ENCODE peak calls at places on chromosomes 3 and 15, in seven cellular contexts. T is A673, E is A549, G is psoas muscle, H is breast epithelium, Y is pancreas, F is keratinocyte. U is an unnamed sample.

GRCh38 chr3:63309780-63310179 is 31.7 kb downstream of the SYNPR start:
- DNase-seq in E (no peak), Y (no peak), F (no peak), G (no peak), T (no peak), H (no peak), U (no peak)

GRCh38 chr15:76815421-76815820 is 89.7 kb downstream of the SCAPER start:
- DNase-seq in F (no peak), G (no peak), H (no peak), T (no peak), E (no peak), Y (no peak), U (no peak)

GRCh38 chr3:59451041-59451763 is 401.4 kb upstream of the CFAP20DC start:
- DNase-seq in G (no peak), H (no peak), E (no peak), T (no peak), Y (no peak), F (no peak), U (peak)

GRCh38 chr3:54536450-54536849 is 391.4 kb downstream of the LRTM1 start:
- DNase-seq in E (no peak), G (no peak), Y (no peak), H (no peak), F (no peak), T (no peak), U (no peak)

GRCh38 chr3:31544634-31545033 is 11.9 kb downstream of the STT3B start:
- DNase-seq in Y (no peak), G (peak), T (no peak), E (no peak), F (no peak), H (no peak), U (no peak)

GRCh38 chr15:69754313-69754712 is 301.7 kb downstream of the RPLP1 start:
- DNase-seq in H (no peak), Y (no peak), E (no peak), T (no peak), G (no peak), F (no peak), U (no peak)

GRCh38 chr3:31377045-31377642 is 155.6 kb upstream of the STT3B start:
- DNase-seq in T (no peak), Y (peak), G (no peak), F (peak), H (no peak), E (peak), U (peak)

GRCh38 chr3:73137736-73138403 is 76.4 kb downstream of the EBLN2 start:
- DNase-seq in F (no peak), H (no peak), E (no peak), Y (no peak), T (no peak), G (no peak), U (no peak)

GRCh38 chr15:63509933-63510547 is 5.6 kb downstream of the USP3 start:
- DNase-seq in E (no peak), H (no peak), F (no peak), T (peak), G (no peak), Y (no peak), U (no peak)

GRCh38 chr15:53658827-53659226 is 100.6 kb downstream of the WDR72 start:
- DNase-seq in T (no peak), G (no peak), F (no peak), Y (no peak), H (no peak), E (no peak), U (no peak)

GRCh38 chr3:47824541-47825473 is 21.9 kb downstream of the DHX30 start:
- DNase-seq in H (peak), T (peak), G (peak), F (peak), Y (peak), E (peak), U (no peak)

GRCh38 chr15:90872481-90873184 is 4.2 kb downstream of the FURIN start:
- DNase-seq in T (peak), Y (peak), F (no peak), E (no peak), G (peak), H (no peak), U (no peak)

GRCh38 chr3:182233957-182234356 is 522.2 kb downstream of the SOX2 start:
- DNase-seq in F (no peak), G (no peak), T (peak), H (no peak), E (no peak), Y (no peak), U (peak)

GRCh38 chr3:30081904-30082303 is 524.5 kb upstream of the TGFBR2 start:
- DNase-seq in E (no peak), G (no peak), Y (no peak), T (no peak), H (no peak), F (no peak), U (no peak)

GRCh38 chr3:119702530-119703527 is at the start of gene CFAP91:
- DNase-seq in F (peak), T (peak), Y (peak), G (peak), H (peak), E (peak), U (peak)

GRCh38 chr15:90145259-90145658 is 43.0 kb upstream of the IDH2 start:
- DNase-seq in G (no peak), Y (peak), F (no peak), H (no peak), E (no peak), T (no peak), U (no peak)

GRCh38 chr15:99447497-99448371 is 118.0 kb upstream of the MEF2A start:
- DNase-seq in Y (no peak), E (no peak), T (no peak), H (peak), F (no peak), G (no peak), U (no peak)

GRCh38 chr3:108106449-108106848 is 15.6 kb upstream of the CD47 start:
- DNase-seq in T (no peak), F (no peak), H (no peak), G (no peak), Y (no peak), E (no peak), U (no peak)

GRCh38 chr3:98581474-98581873 is 11.9 kb downstream of the CPOX start:
- DNase-seq in F (no peak), H (no peak), E (no peak), Y (no peak), G (no peak), T (no peak), U (no peak)

GRCh38 chr3:184175506-184175905 is 851 bp downstream of the AP2M1 start:
- DNase-seq in G (no peak), F (no peak), T (no peak), Y (no peak), H (no peak), E (no peak), U (no peak)

GRCh38 chr3:40387001-40387894 is at the start of gene ENTPD3:
- DNase-seq in T (peak), F (no peak), G (no peak), Y (peak), E (no peak), H (no peak), U (peak)

DNA sequence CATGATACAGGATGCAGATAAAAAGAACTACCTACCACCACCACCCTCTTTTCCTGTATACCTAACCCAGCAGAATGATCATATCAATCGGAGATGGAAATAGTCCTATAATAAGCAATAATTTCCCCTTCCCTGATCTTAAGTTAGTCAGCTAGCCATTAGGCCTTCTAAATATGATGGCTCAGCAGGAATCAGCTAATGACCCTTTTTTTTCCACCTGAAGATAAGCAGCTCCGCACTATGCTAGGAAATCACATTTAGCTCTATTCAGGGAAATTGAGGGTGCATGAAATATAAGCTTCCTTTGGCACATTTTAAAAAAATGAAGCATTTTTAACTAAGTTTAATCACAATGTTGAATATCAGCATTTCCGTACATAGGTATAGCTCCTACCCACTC is 155.4 kb upstream of the SETMAR start:
- DNase-seq in H (no peak), F (no peak), G (no peak), T (no peak), Y (no peak), E (no peak), U (no peak)
- H3K27ac ChIP-seq in H (no peak), F (no peak), G (no peak), T (no peak), Y (no peak), E (no peak), U (no peak)

DNA sequence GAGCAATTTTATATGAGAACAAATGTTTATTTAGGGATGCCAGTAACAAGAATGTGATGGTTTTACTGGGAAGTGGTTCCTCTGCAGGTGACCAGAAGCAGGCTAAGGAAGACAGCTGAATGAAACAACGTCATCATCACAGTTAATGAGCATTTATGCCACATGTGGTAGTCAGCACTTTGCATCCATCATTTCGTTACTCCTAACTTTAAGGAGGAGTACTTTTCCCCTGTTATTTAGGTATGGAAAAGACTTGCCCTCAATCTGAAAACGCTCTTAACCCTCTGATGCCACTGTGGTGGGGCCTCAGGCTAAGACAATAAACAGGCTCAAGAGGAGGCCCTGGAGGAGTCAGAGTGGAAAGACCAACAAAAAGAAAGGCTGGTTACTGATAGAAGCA is 31.2 kb downstream of the INTS14 start:
- DNase-seq in E (no peak), T (no peak), G (no peak), H (no peak), F (no peak), Y (no peak), U (no peak)
- H3K27ac ChIP-seq in E (peak), T (no peak), G (no peak), H (no peak), F (no peak), Y (no peak), U (no peak)

DNA sequence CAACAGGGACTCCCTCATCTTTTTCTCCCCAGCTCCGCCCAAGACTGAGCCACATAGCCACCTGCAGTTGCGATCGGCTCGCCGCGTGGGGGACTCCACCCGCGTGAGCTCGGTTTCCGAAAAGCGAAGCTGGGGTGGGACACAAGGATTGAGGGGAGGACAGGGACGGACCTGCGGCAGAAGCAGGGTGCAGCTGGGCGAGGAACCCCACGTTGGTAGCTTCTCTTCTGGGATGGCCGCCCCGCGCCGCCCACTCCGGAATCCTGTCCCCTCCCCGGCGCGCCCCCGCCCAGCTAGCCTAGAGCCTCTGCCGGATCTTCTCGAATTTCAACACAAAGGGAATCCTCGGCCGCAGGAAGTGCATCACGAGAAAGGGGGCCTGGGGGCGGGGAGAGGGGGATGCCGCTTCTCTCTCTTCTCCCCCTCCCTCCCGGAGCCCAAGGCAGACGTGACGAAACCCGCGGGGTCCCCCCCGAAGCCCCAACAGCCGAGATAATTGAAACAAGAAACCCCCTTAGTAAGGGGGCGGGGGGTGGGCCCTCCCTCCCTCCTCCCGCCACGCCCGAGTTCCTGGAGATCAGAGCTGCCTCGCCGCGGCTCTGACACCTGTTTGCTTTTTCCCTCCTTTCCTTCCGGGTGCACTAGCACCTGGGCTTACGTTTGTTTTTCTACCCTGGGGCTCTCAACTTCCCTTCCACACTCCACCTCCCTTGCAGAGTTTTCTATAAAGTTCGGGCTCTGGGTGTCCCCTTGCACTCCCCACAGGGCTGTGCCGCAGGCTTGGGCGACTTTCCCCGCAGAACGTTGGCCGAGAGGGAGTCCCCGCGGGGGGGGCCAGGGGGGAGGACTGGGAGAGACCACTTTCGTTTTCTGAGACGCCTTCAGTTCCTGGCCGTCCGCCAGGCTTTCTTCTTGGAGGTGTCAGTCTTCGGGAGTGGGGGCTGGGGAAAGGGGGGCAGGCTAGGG is 1.3 kb upstream of the KCNH8 start:
- DNase-seq in Y (peak), F (no peak), T (peak), H (peak), G (peak), E (peak), U (no peak)
- H3K27ac ChIP-seq in Y (peak), F (no peak), T (no peak), H (peak), G (no peak), E (peak), U (no peak)

GRCh38 chr15:40917585-40917984 is 11.6 kb upstream of the DLL4 start:
- DNase-seq in T (no peak), G (no peak), F (no peak), H (no peak), E (no peak), Y (no peak), U (no peak)
- H3K27ac ChIP-seq in T (no peak), G (peak), F (no peak), H (no peak), E (no peak), Y (no peak), U (no peak)

GRCh38 chr3:46380471-46381215 is 9.9 kb downstream of the CCR5 start:
- DNase-seq in T (no peak), E (no peak), H (peak), Y (no peak), G (peak), F (no peak), U (no peak)

GRCh38 chr3:46386206-46386605 is 15.5 kb downstream of the CCR5 start:
- DNase-seq in F (peak), T (no peak), E (no peak), Y (no peak), H (no peak), G (no peak), U (peak)

GRCh38 chr3:46383946-46384330 is 13.2 kb downstream of the CCR5 start:
- DNase-seq in Y (no peak), E (no peak), H (no peak), T (no peak), F (no peak), G (no peak), U (no peak)

GRCh38 chr3:46381662-46382061 is 10.9 kb downstream of the CCR5 start:
- DNase-seq in Y (no peak), T (no peak), G (no peak), H (no peak), F (no peak), E (no peak), U (no peak)

GRCh38 chr3:46383211-46383945 is 12.6 kb downstream of the CCR5 start:
- DNase-seq in T (no peak), H (no peak), Y (no peak), E (no peak), G (no peak), F (no peak), U (no peak)
- H3K27ac ChIP-seq in T (no peak), H (no peak), Y (no peak), E (no peak), G (no peak), F (no peak), U (no peak)

GRCh38 chr3:64687781-64688515 is at the start of gene ADAMTS9:
- DNase-seq in Y (peak), G (peak), T (peak), F (no peak), E (peak), H (peak), U (no peak)
- H3K27ac ChIP-seq in Y (peak), G (peak), T (no peak), F (no peak), E (peak), H (peak), U (no peak)